ENCODE peak calls at places on chromosomes 3 and 15, in nine cellular contexts. S is mesendoderm, H is K562, N is kidney, O is PC-3, A is HCT116, K is fibroblast of lung, G is Karpas-422, F is neuronal stem cell. Z is an unnamed sample.

GRCh38 chr3:86937306-86937791 is 53.6 kb downstream of the VGLL3 start:
- DNase-seq in S (peak), H (no peak), N (no peak), O (no peak), A (no peak), K (peak), G (no peak), F (no peak), Z (no peak)

GRCh38 chr15:77720155-77720554 is 87.4 kb upstream of the LINGO1 start:
- DNase-seq in S (no peak), H (no peak), N (no peak), O (no peak), A (no peak), K (no peak), G (no peak), F (no peak), Z (no peak)

GRCh38 chr15:100721758-100722550 is 119.6 kb downstream of the ASB7 start:
- DNase-seq in S (no peak), H (no peak), N (peak), O (peak), A (peak), K (peak), G (no peak), F (no peak), Z (no peak)

GRCh38 chr15:37103475-37104071 is 3.2 kb upstream of the MEIS2 start:
- DNase-seq in S (no peak), H (no peak), N (peak), O (no peak), A (no peak), K (no peak), G (no peak), F (no peak), Z (no peak)

GRCh38 chr3:193767353-193768068 is 174.5 kb downstream of the OPA1 start:
- DNase-seq in S (no peak), H (no peak), N (no peak), O (no peak), A (no peak), K (no peak), G (no peak), F (no peak), Z (no peak)

GRCh38 chr15:84816694-84817460 is at the start of gene ALPK3:
- DNase-seq in S (peak), H (no peak), N (peak), O (no peak), A (no peak), K (no peak), G (no peak), F (peak), Z (no peak)

GRCh38 chr15:70643783-70644125 is 119.6 kb downstream of the UACA start:
- DNase-seq in S (peak), H (no peak), N (no peak), O (peak), A (peak), K (peak), G (no peak), F (no peak), Z (no peak)

GRCh38 chr3:45874677-45875346 is 11.5 kb upstream of the CCR9 start:
- DNase-seq in S (no peak), H (peak), N (no peak), O (no peak), A (no peak), K (no peak), G (no peak), F (no peak), Z (no peak)

GRCh38 chr3:171428892-171429291 is 31.3 kb downstream of the TNIK start:
- DNase-seq in S (no peak), H (no peak), N (no peak), O (no peak), A (no peak), K (no peak), G (no peak), F (no peak), Z (no peak)
- H3K9ac ChIP-seq in S (no peak), H (no peak), N (no peak), O (no peak), A (no peak), K (no peak), G (no peak), F (no peak), Z (no peak)

DNA sequence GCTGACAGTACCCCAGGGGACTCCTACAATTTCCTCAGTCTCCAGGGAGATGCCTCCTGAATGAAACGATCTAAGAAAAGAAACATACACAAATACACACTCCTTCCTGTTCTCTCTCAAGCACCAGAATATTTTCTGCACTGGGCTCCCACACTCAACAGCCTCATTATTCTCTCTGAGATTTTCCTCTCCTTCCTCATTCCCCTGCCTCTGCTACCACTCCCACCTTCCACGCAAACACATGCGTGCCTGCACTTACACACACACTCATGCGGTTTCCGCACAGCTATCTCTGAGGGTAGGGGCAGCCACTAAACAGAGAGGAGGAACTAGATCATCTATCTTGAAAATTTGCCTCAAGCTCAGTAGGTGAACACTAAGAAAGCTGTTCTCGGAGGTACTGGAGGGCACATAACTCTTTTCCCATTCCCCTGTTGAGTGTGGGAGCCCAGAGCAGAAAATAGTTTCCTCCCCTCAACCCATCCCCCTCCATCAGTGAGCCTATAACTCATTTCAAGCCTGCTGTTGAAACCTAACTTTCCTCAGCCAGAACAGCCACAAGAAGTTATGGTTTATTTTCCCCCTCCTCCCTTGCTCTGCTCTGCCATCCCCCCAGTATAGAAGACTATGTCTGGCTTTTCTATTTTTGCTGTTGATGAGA is 30.5 kb upstream of the TIPARP start:
- DNase-seq in S (no peak), H (peak), N (no peak), O (no peak), A (no peak), K (peak), G (peak), F (no peak), Z (no peak)
- H3K4me3 ChIP-seq in S (no peak), H (no peak), N (peak), O (no peak), A (no peak), K (no peak), G (peak), F (no peak), Z (no peak)

GRCh38 chr15:96334705-96335428 is 4.4 kb downstream of the NR2F2 start:
- DNase-seq in S (no peak), H (no peak), N (peak), O (peak), A (no peak), K (no peak), G (no peak), F (no peak), Z (no peak)
- H3K9ac ChIP-seq in S (no peak), H (peak), N (peak), O (peak), A (peak), K (peak), G (no peak), F (peak), Z (no peak)

DNA sequence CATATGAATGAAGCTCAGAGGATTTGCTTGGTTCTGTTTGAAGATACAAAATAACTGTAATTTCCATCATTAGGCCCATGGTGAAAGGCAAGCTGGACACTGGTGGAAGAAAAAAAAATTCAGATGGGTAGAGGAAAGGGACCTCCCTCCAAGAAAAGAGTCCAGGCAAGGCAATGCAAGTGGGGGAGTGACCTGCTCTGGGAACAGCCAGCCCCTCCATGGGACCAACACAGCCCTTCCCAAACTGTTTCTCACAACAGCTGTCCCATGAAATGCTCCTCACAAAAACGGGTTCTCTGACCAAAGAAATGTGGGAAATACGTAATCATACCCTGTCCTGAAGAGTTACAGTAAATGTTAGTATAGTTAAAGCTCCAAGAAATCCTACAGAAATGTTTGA is 4.4 kb upstream of the AP3S2 start:
- DNase-seq in S (peak), H (no peak), N (no peak), O (no peak), A (no peak), K (no peak), G (no peak), F (no peak), Z (no peak)
- H3K4me3 ChIP-seq in S (no peak), H (no peak), N (no peak), O (no peak), A (no peak), K (no peak), G (no peak), F (no peak), Z (no peak)

GRCh38 chr15:94162946-94163345 is 68.4 kb upstream of the MCTP2 start:
- DNase-seq in S (no peak), H (no peak), N (no peak), O (no peak), A (no peak), K (no peak), G (no peak), F (no peak), Z (no peak)

GRCh38 chr15:94164202-94164807 is 67.1 kb upstream of the MCTP2 start:
- DNase-seq in S (peak), H (peak), N (no peak), O (peak), A (peak), K (peak), G (peak), F (peak), Z (peak)

GRCh38 chr15:94168250-94168649 is 63.1 kb upstream of the MCTP2 start:
- DNase-seq in S (peak), H (peak), N (no peak), O (peak), A (peak), K (no peak), G (peak), F (no peak), Z (no peak)
- H3K9ac ChIP-seq in S (no peak), H (no peak), N (no peak), O (no peak), A (no peak), K (no peak), G (no peak), F (no peak), Z (no peak)

DNA sequence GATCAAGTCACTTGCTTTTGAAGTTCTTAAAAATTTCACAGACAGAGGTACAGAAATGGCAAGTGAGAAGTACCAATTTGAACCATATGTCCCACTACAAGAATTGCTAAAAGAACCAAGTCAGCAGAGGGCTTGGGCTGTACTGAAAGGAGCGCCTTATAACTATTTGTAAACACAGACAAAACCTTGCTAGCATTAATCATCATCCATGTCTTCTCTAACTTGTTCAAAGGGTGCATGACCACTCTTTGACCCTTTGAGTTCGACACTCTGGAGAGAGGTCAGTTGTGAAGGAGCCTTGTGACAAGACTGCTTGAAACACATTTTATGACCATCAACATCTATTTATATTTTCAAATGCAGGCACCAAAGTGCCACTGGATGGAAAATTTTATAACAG is 191.7 kb downstream of the PDZRN3 start:
- DNase-seq in S (no peak), H (no peak), N (no peak), O (no peak), A (no peak), K (no peak), G (no peak), F (no peak), Z (no peak)
- H3K4me3 ChIP-seq in S (no peak), H (no peak), N (peak), O (no peak), A (no peak), K (no peak), G (no peak), F (no peak), Z (no peak)

GRCh38 chr15:87477759-87478687 is 778.5 kb downstream of the NTRK3 start:
- DNase-seq in S (peak), H (peak), N (peak), O (peak), A (no peak), K (peak), G (no peak), F (peak), Z (no peak)

GRCh38 chr15:87478688-87479072 is 777.9 kb downstream of the NTRK3 start:
- DNase-seq in S (no peak), H (no peak), N (no peak), O (no peak), A (no peak), K (no peak), G (no peak), F (no peak), Z (no peak)

DNA sequence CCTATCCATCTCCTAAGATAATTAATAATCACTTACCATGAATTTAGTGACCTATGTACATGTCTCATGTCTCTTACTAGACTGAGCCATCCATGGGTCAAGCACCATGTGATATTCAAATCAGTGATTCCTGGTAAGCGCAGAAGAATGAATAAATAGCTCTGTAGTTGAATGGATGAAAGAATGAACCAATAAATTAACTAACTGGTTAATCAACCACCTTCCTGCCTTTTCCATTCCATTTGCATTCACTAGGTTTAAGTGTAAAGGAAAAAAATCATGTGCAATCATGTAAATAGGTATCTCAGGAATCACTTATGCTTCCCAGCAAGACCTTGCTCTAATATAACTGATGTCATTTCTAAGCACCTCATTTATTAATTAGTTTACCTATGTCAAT is 779.5 kb downstream of the NTRK3 start:
- DNase-seq in S (no peak), H (no peak), N (no peak), O (no peak), A (no peak), K (no peak), G (no peak), F (no peak), Z (no peak)
- H3K9ac ChIP-seq in S (no peak), H (no peak), N (no peak), O (no peak), A (no peak), K (no peak), G (no peak), F (no peak), Z (no peak)

DNA sequence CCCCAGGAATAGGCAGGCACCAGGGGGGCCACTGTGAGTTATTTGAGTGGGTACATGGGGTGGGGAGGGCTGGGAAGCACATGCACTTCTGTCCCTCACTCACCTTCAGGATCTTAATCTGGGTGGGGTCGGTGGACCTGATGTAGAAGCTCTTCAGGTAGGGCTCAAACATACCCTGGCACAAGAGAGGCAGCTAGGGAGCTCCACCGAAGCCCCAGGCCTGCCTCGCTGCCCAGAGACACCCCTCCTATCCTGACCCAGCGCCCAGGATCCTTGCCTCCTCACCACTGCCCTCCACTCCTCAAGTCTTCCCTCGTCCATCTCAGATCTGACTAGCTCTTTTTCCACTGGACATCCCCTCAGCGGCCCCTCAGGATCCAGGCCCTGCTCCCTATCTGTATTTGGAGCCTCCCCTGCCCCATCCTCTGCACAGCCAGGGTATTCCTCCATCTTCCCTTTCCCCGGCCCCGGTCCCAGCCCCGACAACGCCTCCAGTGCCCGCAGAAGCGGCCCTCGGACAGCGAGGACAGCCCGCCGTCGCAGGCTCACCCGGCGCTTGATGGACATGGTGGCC is 30.0 kb downstream of the AP3B2 start:
- DNase-seq in S (no peak), H (no peak), N (no peak), O (no peak), A (no peak), K (no peak), G (no peak), F (no peak), Z (no peak)
- H3K4me3 ChIP-seq in S (peak), H (peak), N (peak), O (peak), A (no peak), K (no peak), G (no peak), F (peak), Z (peak)

DNA sequence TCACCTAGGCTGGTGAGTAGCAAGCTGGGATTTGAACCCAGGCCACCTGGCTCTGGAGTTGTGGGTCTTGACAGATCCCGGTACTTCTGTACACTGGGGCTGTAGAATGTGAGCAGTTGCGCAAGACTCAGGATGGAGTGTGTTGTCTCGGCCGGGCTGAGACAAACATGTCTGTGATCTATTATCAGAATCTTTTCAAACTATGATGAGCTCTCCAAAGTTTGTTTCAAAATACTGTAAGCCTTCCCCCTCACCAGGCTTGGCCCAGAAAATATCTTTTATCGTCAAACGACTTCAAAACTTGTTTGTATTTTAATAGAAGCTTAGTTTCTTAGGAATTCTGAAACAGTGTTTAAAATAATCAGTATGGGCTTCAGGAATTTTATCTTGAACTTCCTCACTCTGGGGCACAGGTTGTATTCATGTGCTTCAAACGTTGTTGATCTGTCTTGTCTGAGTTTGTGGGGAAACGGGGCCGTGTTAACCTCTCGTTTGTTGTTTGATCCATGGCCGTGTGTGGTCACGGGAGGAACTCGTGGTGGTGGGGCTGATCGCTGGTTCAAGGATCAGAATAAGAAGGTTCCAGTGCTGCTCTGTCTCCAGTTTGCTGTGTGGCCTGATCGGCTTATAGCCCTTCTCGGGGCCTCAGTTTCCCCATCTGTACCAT is 40.3 kb upstream of the TFRC start:
- DNase-seq in S (no peak), H (peak), N (peak), O (no peak), A (no peak), K (no peak), G (no peak), F (no peak), Z (no peak)
- H3K9ac ChIP-seq in S (no peak), H (peak), N (no peak), O (no peak), A (no peak), K (no peak), G (no peak), F (no peak), Z (no peak)

GRCh38 chr3:152434142-152434541 is 165.4 kb downstream of the MBNL1 start:
- DNase-seq in S (no peak), H (no peak), N (no peak), O (no peak), A (no peak), K (no peak), G (no peak), F (no peak), Z (no peak)
- H3K4me3 ChIP-seq in S (no peak), H (no peak), N (no peak), O (no peak), A (no peak), K (no peak), G (no peak), F (no peak), Z (no peak)